ENCODE peak calls at places on chromosome 1, in nine cellular contexts. E is keratinocyte, V is left ventricle myocardium inferior, T is H9, G is Peyer's patch, S is neuronal stem cell, U is foreskin keratinocyte, W is Panc1, C is small intestine. D is an unnamed sample.

GRCh38 chr1:82565146-82565545 is 764.4 kb downstream of the ADGRL2 start:
- DNase-seq in U (peak), S (peak), C (no peak), V (no peak), G (no peak), W (no peak), T (peak), E (peak), D (peak)

GRCh38 chr1:180777072-180777689 is 135.5 kb upstream of the KIAA1614 start:
- DNase-seq in S (no peak), T (no peak), V (no peak), U (no peak), W (no peak), C (peak), G (no peak), E (no peak), D (no peak)

GRCh38 chr1:81836007-81836626 is 35.4 kb downstream of the ADGRL2 start:
- DNase-seq in E (no peak), U (no peak), S (no peak), V (no peak), T (no peak), G (no peak), C (no peak), W (no peak), D (no peak)

GRCh38 chr1:152543808-152544207 is 22.8 kb downstream of the LCE3E start:
- DNase-seq in C (no peak), T (no peak), V (no peak), G (no peak), E (no peak), W (no peak), U (no peak), S (no peak), D (no peak)

GRCh38 chr1:77322061-77322900 is 40.5 kb downstream of the AK5 start:
- DNase-seq in S (no peak), W (peak), U (peak), T (no peak), G (no peak), C (no peak), V (no peak), E (peak), D (peak)

GRCh38 chr1:114346480-114347029 is 164.4 kb downstream of the TRIM33 start:
- DNase-seq in U (peak), E (peak), W (peak), C (peak), T (peak), S (peak), V (peak), G (peak), D (peak)

GRCh38 chr1:168054117-168054516 is 82.6 kb downstream of the GPR161 start:
- DNase-seq in U (no peak), C (no peak), S (no peak), G (no peak), E (no peak), V (no peak), W (no peak), T (no peak), D (no peak)

GRCh38 chr1:107877092-107877491 is 87.9 kb downstream of the VAV3 start:
- DNase-seq in S (no peak), T (no peak), C (peak), U (no peak), G (no peak), E (no peak), V (no peak), W (no peak), D (no peak)

GRCh38 chr1:183330335-183330734 is 87.8 kb downstream of the NMNAT2 start:
- DNase-seq in C (no peak), T (peak), E (no peak), G (no peak), S (no peak), U (no peak), V (no peak), W (no peak), D (no peak)

DNA sequence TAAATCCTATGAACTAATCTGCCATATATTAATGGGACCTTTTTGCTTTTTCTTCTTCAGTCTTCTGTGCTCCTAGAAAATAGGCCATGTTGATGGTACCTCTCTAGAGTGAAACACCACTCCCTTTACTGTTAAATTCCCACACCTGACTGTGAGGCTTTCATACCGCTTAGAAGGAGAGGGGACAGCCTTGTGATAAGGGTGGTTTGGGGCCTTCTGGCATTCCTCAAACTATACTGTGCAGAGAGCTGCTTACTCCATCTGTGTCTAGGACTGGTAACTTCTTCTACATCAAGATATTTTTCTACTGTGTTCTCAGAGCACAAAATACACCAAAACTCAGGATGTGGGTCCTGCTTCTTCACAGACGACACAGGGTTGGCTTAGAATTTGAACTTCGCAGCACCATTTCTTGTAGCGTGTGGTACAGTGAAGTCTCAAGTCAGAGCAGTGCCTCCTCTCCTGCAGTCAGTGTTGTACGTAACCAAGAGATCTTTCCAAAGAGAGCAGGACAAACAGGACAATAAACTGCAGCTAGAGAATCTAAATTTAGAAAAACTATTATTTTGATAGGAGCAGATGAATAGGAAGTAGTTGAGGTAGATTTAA is 43.8 kb downstream of the MACO1 start:
- DNase-seq in S (no peak), E (no peak), V (no peak), C (no peak), T (no peak), U (no peak), W (no peak), G (no peak), D (no peak)
- H3K27ac ChIP-seq in S (no peak), E (no peak), V (peak), C (no peak), T (no peak), U (no peak), W (no peak), G (no peak), D (no peak)

GRCh38 chr1:16960560-16961296 is 19.7 kb downstream of the MFAP2 start:
- DNase-seq in V (peak), T (peak), G (peak), S (peak), U (no peak), E (peak), C (peak), W (peak), D (no peak)
- H3K27ac ChIP-seq in V (peak), T (no peak), G (peak), S (peak), U (no peak), E (no peak), C (no peak), W (peak), D (no peak)

DNA sequence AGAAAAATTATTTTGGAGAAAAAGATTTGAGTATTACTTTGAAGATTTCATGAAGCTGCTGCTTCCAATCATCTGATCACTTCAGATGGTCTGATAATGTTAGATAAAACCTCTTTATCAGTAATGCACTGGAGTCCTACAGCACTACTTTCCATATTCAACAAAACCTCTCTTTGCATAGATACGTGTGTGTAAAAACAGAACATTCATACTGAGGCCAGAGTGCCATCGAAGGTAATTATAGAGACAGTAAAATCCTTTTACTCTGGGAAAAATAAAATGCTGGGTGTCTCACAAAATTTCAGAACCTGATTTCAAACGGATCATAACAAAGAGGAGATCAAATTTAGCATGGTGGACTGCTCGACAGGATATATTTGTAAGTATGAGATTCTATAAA is at the start of gene RGS13:
- DNase-seq in E (no peak), U (no peak), C (no peak), S (no peak), V (no peak), T (no peak), W (no peak), G (no peak), D (no peak)
- H3K27ac ChIP-seq in E (no peak), U (no peak), C (no peak), S (no peak), V (no peak), T (no peak), W (no peak), G (no peak), D (no peak)

GRCh38 chr1:116326486-116326885 is 46.6 kb upstream of the ATP1A1 start:
- DNase-seq in S (no peak), E (no peak), G (no peak), C (no peak), U (no peak), V (no peak), T (no peak), W (no peak), D (no peak)

GRCh38 chr1:116324411-116324810 is 48.6 kb upstream of the ATP1A1 start:
- DNase-seq in C (peak), V (no peak), W (no peak), S (no peak), T (no peak), U (no peak), G (no peak), E (no peak), D (no peak)

GRCh38 chr1:116323419-116323987 is 49.5 kb upstream of the ATP1A1 start:
- DNase-seq in T (no peak), W (no peak), G (no peak), S (no peak), C (peak), V (no peak), U (no peak), E (no peak), D (no peak)

GRCh38 chr1:116325922-116326321 is 47.1 kb upstream of the ATP1A1 start:
- DNase-seq in V (no peak), E (no peak), S (no peak), C (no peak), T (no peak), U (no peak), W (no peak), G (no peak), D (no peak)

GRCh38 chr1:116325104-116325503 is 47.9 kb upstream of the ATP1A1 start:
- DNase-seq in W (no peak), S (no peak), U (no peak), G (no peak), V (no peak), E (no peak), C (no peak), T (no peak), D (no peak)
- H3K27ac ChIP-seq in W (no peak), S (no peak), U (no peak), G (peak), V (no peak), E (no peak), C (peak), T (no peak), D (no peak)

DNA sequence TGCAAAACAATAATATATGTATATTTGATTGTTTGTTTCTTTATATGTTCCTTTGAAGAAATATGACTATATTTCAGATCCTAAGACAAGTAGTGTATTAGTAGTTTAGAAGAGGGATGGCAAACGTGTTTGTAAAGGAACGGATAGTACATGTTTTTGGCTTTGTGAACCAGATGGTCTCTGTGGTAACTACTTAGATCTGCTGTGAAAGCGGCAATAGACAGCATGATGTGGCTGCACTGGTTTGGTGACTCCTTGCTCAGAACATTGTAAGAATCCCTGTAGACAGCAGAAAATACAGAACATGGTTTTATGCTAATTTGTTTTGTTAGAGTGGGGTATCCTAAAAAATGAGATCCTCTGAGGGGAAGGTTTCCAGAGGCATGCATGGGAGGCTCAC is 3.1 kb downstream of the ACADM start:
- DNase-seq in C (no peak), E (no peak), T (no peak), V (no peak), G (no peak), U (no peak), W (no peak), S (no peak), D (no peak)
- H3K27ac ChIP-seq in C (no peak), E (no peak), T (no peak), V (no peak), G (no peak), U (no peak), W (peak), S (no peak), D (no peak)

DNA sequence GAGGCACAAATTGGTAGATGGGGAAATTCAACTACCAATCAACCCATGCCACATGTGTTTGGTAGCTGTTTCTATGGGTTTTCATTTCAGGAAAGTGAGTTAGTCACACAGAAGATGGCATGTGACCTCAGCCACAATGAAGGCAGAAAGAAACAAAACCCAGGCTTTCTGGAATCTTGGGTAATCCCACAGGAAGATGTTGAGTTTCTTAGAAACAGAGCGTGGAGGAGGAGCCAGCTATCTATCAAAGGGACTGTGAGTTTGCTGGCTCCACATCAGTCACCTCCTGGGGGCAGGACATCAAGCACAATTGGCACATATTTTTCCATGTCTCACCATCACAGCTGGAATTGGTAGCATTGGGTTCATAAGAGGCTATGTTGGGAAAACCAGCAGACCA is 188.9 kb upstream of the PLXNA2 start:
- DNase-seq in V (no peak), U (no peak), W (no peak), T (no peak), C (no peak), G (no peak), E (no peak), S (peak), D (no peak)
- H3K27ac ChIP-seq in V (no peak), U (no peak), W (no peak), T (no peak), C (no peak), G (no peak), E (no peak), S (no peak), D (no peak)

GRCh38 chr1:14543191-14543849 is 55.2 kb upstream of the KAZN start:
- DNase-seq in U (peak), T (no peak), G (no peak), C (no peak), E (no peak), W (no peak), S (no peak), V (no peak), D (no peak)

GRCh38 chr1:14541348-14541747 is 57.1 kb upstream of the KAZN start:
- DNase-seq in U (no peak), C (no peak), W (no peak), G (no peak), S (no peak), T (no peak), V (no peak), E (no peak), D (no peak)

GRCh38 chr1:14539309-14539708 is 59.2 kb upstream of the KAZN start:
- DNase-seq in W (no peak), V (no peak), S (no peak), T (no peak), U (no peak), C (no peak), E (no peak), G (no peak), D (no peak)

GRCh38 chr1:14538335-14538734 is 60.1 kb upstream of the KAZN start:
- DNase-seq in U (no peak), G (no peak), T (no peak), E (no peak), C (no peak), V (no peak), W (no peak), S (no peak), D (no peak)

DNA sequence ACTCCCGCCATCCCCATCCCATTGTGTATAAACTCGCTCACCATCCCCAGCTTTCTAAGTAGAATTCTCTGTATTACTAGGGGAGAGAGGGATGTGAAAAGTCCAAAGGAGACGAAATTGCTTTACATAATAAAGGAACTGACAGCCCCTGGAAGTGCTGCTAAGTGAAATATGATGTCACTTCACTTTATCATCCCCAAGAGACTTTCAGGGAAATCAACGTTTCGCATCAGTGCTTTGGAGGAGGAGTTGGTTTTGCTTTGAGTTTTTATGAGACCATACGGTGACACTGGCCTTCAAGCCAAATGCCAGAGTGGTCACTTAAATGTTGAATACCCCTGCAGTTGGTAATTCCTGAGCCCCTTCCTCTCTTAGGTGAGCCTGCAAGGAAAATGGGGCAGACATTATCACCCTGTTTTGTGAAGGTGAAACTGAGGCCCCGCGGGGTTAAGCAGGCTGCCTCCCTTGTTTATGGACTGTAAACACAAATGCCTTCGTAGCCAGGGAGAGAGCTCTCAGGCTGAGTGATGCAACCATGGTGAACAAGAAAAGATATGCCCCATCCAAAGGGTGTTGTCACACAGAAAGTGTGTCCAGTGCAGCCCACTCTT is 58.4 kb upstream of the KAZN start:
- DNase-seq in U (no peak), S (no peak), G (no peak), C (no peak), T (no peak), E (no peak), V (no peak), W (no peak), D (no peak)
- H3K27ac ChIP-seq in U (no peak), S (no peak), G (no peak), C (no peak), T (no peak), E (no peak), V (no peak), W (no peak), D (no peak)

DNA sequence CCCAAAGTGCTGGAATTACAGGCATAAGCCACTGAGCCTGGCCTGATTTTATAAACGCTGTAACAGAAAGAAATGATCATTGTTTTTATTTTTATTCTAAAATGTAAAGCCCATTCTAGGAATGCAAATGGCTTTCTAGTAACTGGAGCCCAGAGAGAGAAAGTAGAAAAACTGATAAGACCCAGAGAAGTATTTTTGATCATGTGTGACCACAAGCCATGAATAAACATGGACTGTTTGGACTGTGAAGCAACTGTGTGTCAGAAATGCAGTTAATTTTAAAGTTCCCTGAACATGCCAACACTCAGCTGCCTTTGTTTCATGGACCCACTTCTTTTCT is 39.7 kb downstream of the EIF2B3 start:
- DNase-seq in S (no peak), V (no peak), U (no peak), W (no peak), G (no peak), T (no peak), C (no peak), E (no peak), D (no peak)
- H3K27ac ChIP-seq in S (no peak), V (peak), U (no peak), W (no peak), G (no peak), T (no peak), C (no peak), E (no peak), D (no peak)

GRCh38 chr1:151267760-151268159 is 13.2 kb downstream of the PSMD4 start:
- DNase-seq in U (peak), E (no peak), S (no peak), G (no peak), W (no peak), V (no peak), T (no peak), C (no peak), D (peak)
- H3K27ac ChIP-seq in U (peak), E (peak), S (no peak), G (no peak), W (no peak), V (no peak), T (no peak), C (no peak), D (peak)

DNA sequence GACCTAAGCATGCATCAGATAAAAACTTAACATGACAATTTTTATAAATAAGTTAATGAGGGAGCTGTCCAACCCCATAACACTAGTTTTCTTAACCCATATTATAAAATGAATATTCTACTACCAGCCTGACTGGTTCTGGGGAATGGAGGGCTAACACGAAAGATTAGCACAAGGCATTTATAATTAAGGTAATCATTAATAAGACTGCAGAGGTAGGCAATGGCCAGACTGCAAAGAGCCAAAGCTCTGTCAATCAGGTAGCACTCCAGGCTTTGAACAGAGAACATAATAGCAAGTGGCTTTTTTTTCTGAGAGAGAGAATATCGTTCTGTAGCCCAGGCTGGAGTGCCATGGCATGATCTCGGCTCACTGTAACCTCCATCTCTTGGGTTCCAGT is 20.6 kb upstream of the TMEM35B start:
- DNase-seq in U (no peak), W (no peak), G (no peak), T (no peak), C (no peak), E (no peak), S (no peak), V (no peak), D (no peak)
- H3K27ac ChIP-seq in U (no peak), W (no peak), G (no peak), T (no peak), C (no peak), E (no peak), S (no peak), V (no peak), D (no peak)

D was measured in epithelial cell of prostate.